ENCODE peak calls at places on chromosomes 16 and 17, in four cellular contexts. C is cardiac fibroblast; K is lower leg skin; U is stimulated activated CD4-positive, alpha-beta T cell treated with anti-CD3 and anti-CD28 coated beads, TNF-alpha, amount 100 ng/mL, for 48 hours. M is an unnamed sample.

GRCh38 chr17:4604111-4604644 is 19.8 kb downstream of the SMTNL2 start:
- DNase-seq in C (peak), K (no peak), U (no peak), M (no peak)

GRCh38 chr16:3375680-3376079 is 20.0 kb downstream of the OR2C1 start:
- DNase-seq in C (no peak), K (no peak), U (no peak), M (no peak)

GRCh38 chr16:23321206-23321875 is 19.2 kb downstream of the SCNN1B start:
- DNase-seq in C (no peak), K (no peak), U (no peak), M (no peak)

GRCh38 chr16:81650982-81651562 is 128.0 kb upstream of the PLCG2 start:
- DNase-seq in C (peak), K (no peak), U (no peak), M (no peak)

GRCh38 chr17:81043725-81044427 is 8.9 kb downstream of the BAIAP2 start:
- DNase-seq in C (peak), K (no peak), U (no peak), M (no peak)

GRCh38 chr17:49522329-49522890 is 27.3 kb downstream of the NGFR start:
- DNase-seq in C (no peak), K (no peak), U (no peak), M (no peak)

GRCh38 chr16:11719171-11719570 is 23.5 kb downstream of the TXNDC11 start:
- DNase-seq in C (no peak), K (no peak), U (no peak), M (no peak)

GRCh38 chr16:28867241-28867640 is 3.6 kb downstream of the SH2B1 start:
- DNase-seq in C (no peak), K (no peak), U (no peak), M (no peak)

GRCh38 chr17:65987988-65988387 is 203.9 kb downstream of the CEP112 start:
- DNase-seq in C (peak), K (no peak), U (no peak), M (peak)

GRCh38 chr17:76491271-76492184 is 9.7 kb downstream of the RHBDF2 start:
- DNase-seq in C (no peak), K (no peak), U (no peak), M (no peak)

GRCh38 chr16:48217708-48218107 is 26.4 kb upstream of the LONP2 start:
- DNase-seq in C (peak), K (no peak), U (no peak), M (no peak)

GRCh38 chr16:12804395-12804794 is 708 bp upstream of the CPPED1 start:
- DNase-seq in C (no peak), K (no peak), U (no peak), M (no peak)

GRCh38 chr17:61689610-61690180 is 98.7 kb upstream of the NACA2 start:
- DNase-seq in C (peak), K (no peak), U (no peak), M (no peak)

GRCh38 chr17:50608700-50609375 is 25.8 kb upstream of the ABCC3 start:
- DNase-seq in C (no peak), K (no peak), U (no peak), M (no peak)

GRCh38 chr17:50316016-50316587 is 29.8 kb upstream of the XYLT2 start:
- DNase-seq in C (no peak), K (no peak), U (no peak), M (no peak)

GRCh38 chr17:49076575-49077384 is 55.8 kb upstream of the B4GALNT2 start:
- DNase-seq in C (peak), K (no peak), U (no peak), M (no peak)

GRCh38 chr17:69828087-69828486 is 246.9 kb upstream of the KCNJ16 start:
- DNase-seq in C (peak), K (peak), U (no peak), M (no peak)

M was measured in GM12864.